ENCODE peak calls at places on chromosome 11, in seven cellular contexts. Z, O, K, M, J, N and D are unnamed samples.

GRCh38 chr11:66070604-66071325 is 693 bp downstream of the PACS1 start:
- DNase-seq in M (no peak), Z (peak), N (peak), J (peak), K (peak), O (no peak), D (peak)

GRCh38 chr11:45798793-45799441 is 6.0 kb upstream of the SLC35C1 start:
- DNase-seq in O (no peak), Z (no peak), J (no peak), M (no peak), K (no peak), N (no peak), D (no peak)

GRCh38 chr11:9260182-9261146 is 4.7 kb downstream of the DENND5A start:
- DNase-seq in N (peak), Z (no peak), O (no peak), K (no peak), J (no peak), M (no peak), D (peak)

GRCh38 chr11:118290923-118291322 is 13.6 kb upstream of the CD3E start:
- DNase-seq in M (peak), K (no peak), O (no peak), N (no peak), Z (no peak), J (peak), D (peak)

GRCh38 chr11:69151811-69152210 is 3.9 kb upstream of the SMIM38 start:
- DNase-seq in O (no peak), Z (no peak), M (no peak), K (peak), N (no peak), J (no peak), D (no peak)

GRCh38 chr11:44445500-44446340 is 119.7 kb upstream of the CD82 start:
- DNase-seq in K (no peak), Z (no peak), N (no peak), M (no peak), J (no peak), O (no peak), D (no peak)

GRCh38 chr11:56916609-56917008 is 72.1 kb upstream of the OR5AK2 start:
- DNase-seq in O (no peak), K (no peak), M (no peak), J (no peak), N (no peak), Z (no peak), D (no peak)

GRCh38 chr11:1034001-1034400 is 2.5 kb downstream of the MUC6 start:
- DNase-seq in N (no peak), M (no peak), K (no peak), J (no peak), Z (no peak), O (no peak), D (no peak)

GRCh38 chr11:86672007-86672621 is at the start of gene ME3:
- DNase-seq in N (peak), K (peak), M (peak), Z (peak), O (no peak), J (peak), D (peak)

GRCh38 chr11:130159657-130160459 is at the start of gene ST14:
- DNase-seq in J (peak), Z (peak), K (no peak), N (no peak), M (peak), O (no peak), D (no peak)

GRCh38 chr11:125873881-125874555 is 13.4 kb upstream of the HYLS1 start:
- DNase-seq in O (no peak), N (no peak), Z (no peak), J (peak), M (no peak), K (no peak), D (no peak)

GRCh38 chr11:70204466-70204799 is 1.3 kb downstream of the FADD start:
- DNase-seq in K (no peak), Z (peak), N (no peak), M (no peak), J (no peak), O (no peak), D (no peak)

GRCh38 chr11:117831661-117832415 is 7.3 kb upstream of the FXYD2 start:
- DNase-seq in Z (no peak), N (no peak), M (no peak), K (no peak), J (no peak), O (no peak), D (no peak)